ENCODE peak calls at places on chromosomes 2 and 18, in nine cellular contexts. W is HuH-7.5; D is GM12864; T is lung; I is ELR; L is NCI-H1092 treated with DMSO at 0.1 percent for 48 hours; Q is kidney tubule cell; S is stimulated activated CD8-positive, alpha-beta memory T cell treated with anti-CD3 and anti-CD28 coated beads, Interleukin-4, amount 100 ng/mL, for 4 hours; O is cerebellar cortex. U is an unnamed sample.

GRCh38 chr2:121128741-121129659 is 156.0 kb downstream of the TFCP2L1 start:
- DNase-seq in W (peak; percentile 32), D (no peak), T (peak; percentile 60), I (peak; percentile 31), L (no peak), Q (peak; percentile 69), S (no peak), O (peak; percentile 17), U (no peak)

GRCh38 chr2:146031158-146031557 is 1511.2 kb upstream of the ZEB2 start:
- DNase-seq in W (no peak), D (no peak), T (no peak), I (no peak), L (no peak), Q (no peak), S (no peak), O (no peak), U (no peak)

GRCh38 chr18:60070631-60071030 is 170.8 kb downstream of the PMAIP1 start:
- DNase-seq in W (no peak), D (no peak), T (no peak), I (peak; percentile 59), L (no peak), Q (peak; percentile 45), S (no peak), O (no peak), U (no peak)

GRCh38 chr2:67456441-67456840 is 59.3 kb downstream of the ETAA1 start:
- DNase-seq in W (no peak), D (no peak), T (no peak), I (no peak), L (no peak), Q (no peak), S (no peak), O (no peak), U (no peak)

GRCh38 chr18:72456802-72457201 is 87.3 kb downstream of the CBLN2 start:
- DNase-seq in W (no peak), D (no peak), T (no peak), I (no peak), L (no peak), Q (peak; percentile 92), S (no peak), O (no peak), U (no peak)

GRCh38 chr2:172200495-172201085 is 97.9 kb upstream of the DLX2 start:
- DNase-seq in W (no peak), D (no peak), T (no peak), I (peak; percentile 64), L (no peak), Q (peak; percentile 43), S (no peak), O (peak; percentile 7), U (no peak)

GRCh38 chr2:181077128-181077709 is 96.8 kb downstream of the UBE2E3 start:
- DNase-seq in W (no peak), D (peak; percentile 31), T (no peak), I (peak; percentile 72), L (peak; percentile 32), Q (peak; percentile 47), S (no peak), O (peak; percentile 76), U (peak; percentile 16)

GRCh38 chr18:62209046-62209445 is 22.0 kb downstream of the RELCH start:
- DNase-seq in W (no peak), D (no peak), T (no peak), I (no peak), L (no peak), Q (no peak), S (no peak), O (no peak), U (no peak)

GRCh38 chr2:147500229-147500628 is 344.6 kb upstream of the ACVR2A start:
- DNase-seq in W (no peak), D (no peak), T (no peak), I (no peak), L (no peak), Q (no peak), S (no peak), O (no peak), U (no peak)

GRCh38 chr2:218289639-218290315 is 2.5 kb downstream of the TMBIM1 start:
- DNase-seq in W (no peak), D (no peak), T (no peak), I (no peak), L (no peak), Q (peak; percentile 63), S (no peak), O (peak; percentile 22), U (no peak)

GRCh38 chr2:70417011-70417410 is 115.1 kb upstream of the FAM136A start:
- DNase-seq in W (no peak), D (no peak), T (no peak), I (no peak), L (no peak), Q (no peak), S (no peak), O (no peak), U (no peak)

GRCh38 chr2:219798430-219798829 is 171.0 kb downstream of the SLC4A3 start:
- DNase-seq in W (no peak), D (no peak), T (no peak), I (no peak), L (no peak), Q (peak; percentile 32), S (no peak), O (no peak), U (no peak)

GRCh38 chr2:186456941-186457340 is 29.1 kb upstream of the ZC3H15 start:
- DNase-seq in W (no peak), D (no peak), T (no peak), I (peak; percentile 94), L (no peak), Q (peak; percentile 28), S (no peak), O (no peak), U (no peak)

GRCh38 chr2:102801098-102801718 is 39.4 kb downstream of the TMEM182 start:
- DNase-seq in W (no peak), D (no peak), T (no peak), I (peak; percentile 15), L (no peak), Q (no peak), S (no peak), O (no peak), U (no peak)

GRCh38 chr2:198100323-198100722 is 295.9 kb downstream of the PLCL1 start:
- DNase-seq in W (no peak), D (no peak), T (no peak), I (peak; percentile 1), L (no peak), Q (peak; percentile 26), S (no peak), O (no peak), U (no peak)

GRCh38 chr2:158154596-158154995 is 52.9 kb downstream of the UPP2 start:
- DNase-seq in W (no peak), D (no peak), T (no peak), I (no peak), L (no peak), Q (peak; percentile 40), S (no peak), O (no peak), U (no peak)

GRCh38 chr2:153872311-153873061 is 764 bp downstream of the GALNT13 start:
- DNase-seq in W (no peak), D (no peak), T (no peak), I (no peak), L (no peak), Q (no peak), S (no peak), O (no peak), U (no peak)

GRCh38 chr2:239309398-239310245 is 91.2 kb downstream of the HDAC4 start:
- DNase-seq in W (no peak), D (no peak), T (no peak), I (no peak), L (no peak), Q (no peak), S (no peak), O (no peak), U (no peak)

GRCh38 chr2:30366199-30366691 is 80.8 kb upstream of the LCLAT1 start:
- DNase-seq in W (no peak), D (no peak), T (no peak), I (peak; percentile 31), L (no peak), Q (peak; percentile 68), S (no peak), O (no peak), U (no peak)

GRCh38 chr2:20501974-20502373 is 55.1 kb downstream of the RHOB start:
- DNase-seq in W (no peak), D (no peak), T (no peak), I (peak; percentile 95), L (no peak), Q (peak; percentile 52), S (no peak), O (no peak), U (no peak)

GRCh38 chr2:195105581-195105980 is 551.4 kb upstream of the SLC39A10 start:
- DNase-seq in W (no peak), D (no peak), T (no peak), I (no peak), L (no peak), Q (no peak), S (no peak), O (no peak), U (no peak)